ENCODE peak calls at places on chromosome 2, in six cellular contexts. G is H1, H is trophoblast cell, V is mesenchymal stem cell, Y is neuronal stem cell, E is H9. M is an unnamed sample.

GRCh38 chr2:25867389-25868003 is 10.8 kb downstream of the ASXL2 start:
- DNase-seq in V (no peak), H (no peak), G (no peak), Y (no peak), E (no peak), M (no peak)

GRCh38 chr2:26685943-26686839 is 6.3 kb upstream of the KCNK3 start:
- DNase-seq in G (no peak), E (no peak), V (peak; percentile 47), Y (no peak), H (no peak), M (no peak)

GRCh38 chr2:155266579-155266978 is 568.1 kb downstream of the KCNJ3 start:
- DNase-seq in Y (no peak), E (no peak), G (no peak), H (no peak), V (no peak), M (no peak)

GRCh38 chr2:86037795-86038192 is 67.9 kb downstream of the POLR1A start:
- DNase-seq in G (no peak), H (no peak), Y (no peak), V (no peak), E (no peak), M (no peak)

GRCh38 chr2:71963295-71963694 is 184.4 kb downstream of the CYP26B1 start:
- DNase-seq in Y (no peak), G (no peak), V (no peak), E (no peak), H (no peak), M (no peak)

GRCh38 chr2:127024769-127025356 is 82.1 kb downstream of the BIN1 start:
- DNase-seq in H (no peak), G (peak; percentile 51), Y (peak; percentile 43), E (peak; percentile 87), V (peak; percentile 72), M (peak; percentile 40)

GRCh38 chr2:190853659-190854386 is 26.8 kb upstream of the GLS start:
- DNase-seq in Y (no peak), G (no peak), V (no peak), H (no peak), E (no peak), M (no peak)

GRCh38 chr2:139271149-139271548 is 491.0 kb upstream of the NXPH2 start:
- DNase-seq in E (no peak), H (no peak), G (no peak), Y (no peak), V (no peak), M (no peak)

GRCh38 chr2:557635-558301 is 119.4 kb downstream of the TMEM18 start:
- DNase-seq in H (peak; percentile 7), E (peak; percentile 53), G (no peak), Y (no peak), V (no peak), M (no peak)

GRCh38 chr2:85485815-85486214 is 53.2 kb upstream of the MAT2A start:
- DNase-seq in G (no peak), H (peak; percentile 52), V (no peak), Y (no peak), E (no peak), M (no peak)

GRCh38 chr2:24947758-24948157 is 24.0 kb downstream of the DNAJC27 start:
- DNase-seq in E (no peak), G (no peak), H (no peak), V (no peak), Y (no peak), M (no peak)

GRCh38 chr2:15630121-15630957 is 38.7 kb downstream of the DDX1 start:
- DNase-seq in Y (no peak), E (no peak), V (no peak), G (no peak), H (no peak), M (no peak)

GRCh38 chr2:230268606-230269222 is 43.2 kb downstream of the SP140 start:
- DNase-seq in V (peak; percentile 1), G (no peak), E (no peak), H (no peak), Y (no peak), M (peak; percentile 1)

GRCh38 chr2:235106874-235107639 is 155.2 kb downstream of the SH3BP4 start:
- DNase-seq in E (peak; percentile 70), V (peak; percentile 76), H (peak; percentile 76), Y (peak; percentile 62), G (peak; percentile 31), M (peak; percentile 76)

GRCh38 chr2:210922419-210922818 is 366.0 kb downstream of the CPS1 start:
- DNase-seq in H (no peak), Y (no peak), E (no peak), V (no peak), G (no peak), M (no peak)

GRCh38 chr2:159131882-159132281 is 154.6 kb downstream of the WDSUB1 start:
- DNase-seq in Y (no peak), H (peak; percentile 76), V (peak; percentile 90), E (no peak), G (no peak), M (peak; percentile 97)

GRCh38 chr2:168120310-168120709 is 127.1 kb downstream of the STK39 start:
- DNase-seq in V (no peak), Y (no peak), G (no peak), H (no peak), E (no peak), M (no peak)

GRCh38 chr2:43343573-43344304 is 117.3 kb upstream of the ZFP36L2 start:
- DNase-seq in V (peak; percentile 76), E (no peak), Y (no peak), H (no peak), G (no peak), M (peak; percentile 97)

GRCh38 chr2:165369936-165370296 is 99.6 kb upstream of the CSRNP3 start:
- DNase-seq in H (no peak), V (no peak), E (no peak), Y (no peak), G (no peak), M (no peak)

GRCh38 chr2:98012561-98012979 is 16.8 kb upstream of the TMEM131 start:
- DNase-seq in G (no peak), V (no peak), E (no peak), Y (no peak), H (peak; percentile 40), M (no peak)

GRCh38 chr2:199958014-199958413 is 2.6 kb downstream of the MAIP1 start:
- DNase-seq in Y (no peak), H (no peak), V (no peak), E (no peak), G (no peak), M (no peak)

GRCh38 chr2:199951023-199951422 is 4.3 kb downstream of the TYW5 start:
- DNase-seq in E (no peak), H (no peak), V (no peak), G (no peak), Y (no peak), M (no peak)

GRCh38 chr2:199955007-199955338 is 318 bp downstream of the TYW5 start:
- DNase-seq in V (no peak), G (no peak), H (peak; percentile 60), E (no peak), Y (no peak), M (no peak)

GRCh38 chr2:199955339-199956061 is at the start of the genes MAIP1 and TYW5:
- DNase-seq in Y (peak; percentile 78), V (peak; percentile 89), G (peak; percentile 44), E (peak; percentile 81), H (peak; percentile 83), M (peak; percentile 84)

DNA sequence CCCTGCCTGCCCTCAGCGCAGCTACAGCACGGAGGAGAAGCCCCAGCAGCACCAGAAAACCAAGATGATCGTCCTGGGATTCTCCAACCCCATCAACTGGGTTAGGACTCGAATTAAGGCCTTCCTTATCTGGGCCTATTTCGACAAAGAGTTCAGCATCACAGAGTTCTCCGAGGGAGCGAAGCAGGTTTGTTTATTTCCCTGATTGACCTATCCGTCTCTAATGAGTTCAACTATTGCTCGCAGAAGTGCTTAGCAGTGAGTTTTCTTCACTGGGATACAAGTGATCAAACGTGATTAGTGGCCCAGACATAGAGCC is 639 bp downstream of the MAIP1 start:
- DNase-seq in E (no peak), Y (no peak), V (no peak), G (no peak), H (no peak), M (no peak)
- H3K14ac ChIP-seq in E (peak overlapping the region; percentile 80), Y (no peak overlapping the region), V (peak overlapping the region; percentile 78), G (no peak overlapping the region), H (peak overlapping the region; percentile 82), M (peak overlapping the region; percentile 67)

DNA sequence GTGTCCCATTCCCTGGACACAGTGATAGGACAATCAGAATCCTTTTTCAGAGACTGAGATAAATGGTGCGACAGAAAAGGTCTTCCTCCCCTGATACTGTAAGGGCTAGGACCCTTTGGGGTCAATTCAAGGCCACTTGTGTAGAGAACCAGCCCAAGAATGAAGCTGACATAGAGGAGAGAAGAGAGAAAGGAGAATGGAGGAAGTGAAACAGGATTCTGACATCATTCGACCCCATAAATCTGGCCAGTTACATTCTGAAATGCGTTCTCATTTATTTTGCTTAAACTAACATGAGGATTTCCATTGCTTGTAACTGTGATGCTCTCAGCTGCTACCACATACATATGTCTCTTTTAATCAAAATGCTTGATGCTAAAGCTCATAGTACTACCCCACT is 148.1 kb downstream of the TMEM163 start:
- DNase-seq in H (no peak), V (no peak), Y (no peak), G (no peak), E (no peak), M (no peak)
- H3K14ac ChIP-seq in H (no peak overlapping the region), V (no peak overlapping the region), Y (no peak overlapping the region), G (no peak overlapping the region), E (no peak overlapping the region), M (no peak overlapping the region)

DNA sequence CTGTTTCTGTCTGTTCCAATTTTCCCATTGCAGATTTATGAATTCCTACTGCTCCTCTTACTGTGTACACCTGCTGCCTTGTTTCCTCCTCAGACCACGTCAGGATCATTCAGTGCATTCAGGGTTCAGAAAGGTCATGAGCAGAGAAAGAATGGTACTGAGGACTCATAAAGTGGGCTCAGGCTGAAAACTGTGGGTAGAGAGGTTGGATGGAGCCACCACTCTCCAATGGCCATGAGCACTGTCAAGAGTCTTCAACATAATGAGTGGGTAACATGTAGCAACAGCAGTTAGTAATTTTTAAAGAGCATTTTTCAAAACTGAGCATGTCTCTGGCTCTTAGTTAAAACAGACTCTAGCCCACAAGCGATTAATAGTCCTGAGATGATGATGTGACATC is 138.2 kb downstream of the ZEB2 start:
- DNase-seq in V (no peak), H (no peak), G (no peak), E (no peak), Y (no peak), M (no peak)
- H3K14ac ChIP-seq in V (no peak overlapping the region), H (no peak overlapping the region), G (no peak overlapping the region), E (no peak overlapping the region), Y (no peak overlapping the region), M (no peak overlapping the region)

GRCh38 chr2:216486708-216487107 is 11.9 kb upstream of the RPL37A start:
- DNase-seq in G (no peak), Y (no peak), E (no peak), V (no peak), H (no peak), M (no peak)
- H3K14ac ChIP-seq in G (no peak overlapping the region), Y (no peak overlapping the region), E (no peak overlapping the region), V (no peak overlapping the region), H (no peak overlapping the region), M (no peak overlapping the region)